ENCODE peak calls at places on chromosomes 11 and 22, in seven cellular contexts. P, D, N, I, S, E and B are unnamed samples.
A peak's percentile ranks its signal among the peaks of the same experiment; 100 is the strongest.

GRCh38 chr11:96075532-96075959 is 151.6 kb upstream of the MTMR2 start:
- DNase-seq in P (no peak), D (no peak), N (no peak), I (no peak), S (no peak), E (no peak), B (no peak)

GRCh38 chr11:74035264-74035663 is 26.4 kb upstream of the UCP3 start:
- DNase-seq in P (no peak), D (no peak), N (no peak), I (no peak), S (no peak), E (no peak), B (no peak)

GRCh38 chr11:3710485-3711259 is 39.5 kb upstream of the CHRNA10 start:
- DNase-seq in P (no peak), D (no peak), N (no peak), I (no peak), S (no peak), E (no peak), B (no peak)

GRCh38 chr11:63619967-63620366 is 5.7 kb upstream of the PLAAT3 start:
- DNase-seq in P (no peak), D (no peak), N (no peak), I (no peak), S (no peak), E (no peak), B (no peak)

GRCh38 chr22:43998865-43999264 is 25.2 kb upstream of the PARVB start:
- DNase-seq in P (no peak), D (no peak), N (no peak), I (no peak), S (peak; percentile 6), E (no peak), B (no peak)

GRCh38 chr22:41240377-41241132 is at the start of gene CHADL:
- DNase-seq in P (no peak), D (no peak), N (peak; percentile 30), I (no peak), S (no peak), E (no peak), B (no peak)

GRCh38 chr11:77967121-77967520 is 27.3 kb downstream of the INTS4 start:
- DNase-seq in P (no peak), D (no peak), N (no peak), I (no peak), S (no peak), E (no peak), B (no peak)

GRCh38 chr11:2913776-2914474 is 15.3 kb downstream of the PHLDA2 start:
- DNase-seq in P (no peak), D (no peak), N (no peak), I (no peak), S (no peak), E (no peak), B (no peak)

GRCh38 chr22:38228326-38228872 is 26.6 kb downstream of the MAFF start:
- DNase-seq in P (no peak), D (no peak), N (no peak), I (no peak), S (no peak), E (no peak), B (no peak)

GRCh38 chr11:25953015-25953414 is 378.9 kb upstream of the ANO3 start:
- DNase-seq in P (no peak), D (no peak), N (no peak), I (no peak), S (no peak), E (no peak), B (no peak)

GRCh38 chr11:111462329-111462728 is 49.9 kb downstream of the BTG4 start:
- DNase-seq in P (no peak), D (no peak), N (no peak), I (no peak), S (no peak), E (no peak), B (no peak)

GRCh38 chr11:62190011-62190410 is at the start of gene SCGB1D1:
- DNase-seq in P (no peak), D (no peak), N (no peak), I (no peak), S (no peak), E (no peak), B (no peak)

GRCh38 chr11:94302806-94303205 is 1.6 kb upstream of the IZUMO1R start:
- DNase-seq in P (no peak), D (no peak), N (no peak), I (no peak), S (no peak), E (no peak), B (no peak)

GRCh38 chr11:86152006-86152862 is 83.3 kb upstream of the PICALM start:
- DNase-seq in P (no peak), D (no peak), N (no peak), I (no peak), S (no peak), E (no peak), B (peak; percentile 55)

GRCh38 chr11:79139900-79140299 is 300.9 kb downstream of the TENM4 start:
- DNase-seq in P (no peak), D (no peak), N (no peak), I (no peak), S (no peak), E (no peak), B (no peak)

GRCh38 chr22:17734197-17734596 is 40.1 kb downstream of the BID start:
- DNase-seq in P (no peak), D (no peak), N (no peak), I (no peak), S (no peak), E (no peak), B (peak; percentile 56)

GRCh38 chr11:114616516-114616915 is 20.9 kb upstream of the NXPE4 start:
- DNase-seq in P (no peak), D (no peak), N (no peak), I (no peak), S (no peak), E (no peak), B (no peak)

GRCh38 chr11:4050137-4050536 is 44.5 kb upstream of the RRM1 start:
- DNase-seq in P (no peak), D (no peak), N (no peak), I (no peak), S (no peak), E (no peak), B (no peak)

DNA sequence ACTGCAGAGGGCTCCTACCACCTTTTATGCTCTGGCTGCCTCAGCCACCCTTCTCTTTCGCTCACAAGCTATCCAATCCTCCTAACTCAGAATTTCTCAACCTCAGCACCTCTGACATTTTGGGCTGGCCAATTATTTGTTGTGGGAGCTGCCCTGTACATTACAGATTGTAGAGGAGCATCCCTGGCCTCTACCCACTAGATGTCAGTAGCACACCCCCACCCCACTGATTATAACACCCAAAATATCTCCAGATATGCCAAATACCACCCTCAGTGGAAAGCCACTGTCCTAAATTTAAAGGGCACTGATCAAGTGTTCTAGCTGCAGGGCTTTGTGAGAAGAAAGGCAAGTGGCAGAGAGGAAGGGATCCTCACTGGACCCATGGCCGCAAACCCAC is 443.1 kb downstream of the SOX6 start:
- DNase-seq in P (no peak), D (no peak), N (no peak), I (no peak), S (no peak), E (no peak), B (no peak)
- TF ChIP-seq CTCF in P (no peak), D (no peak), N (no peak), I (no peak), S (no peak), E (no peak), B (no peak)

DNA sequence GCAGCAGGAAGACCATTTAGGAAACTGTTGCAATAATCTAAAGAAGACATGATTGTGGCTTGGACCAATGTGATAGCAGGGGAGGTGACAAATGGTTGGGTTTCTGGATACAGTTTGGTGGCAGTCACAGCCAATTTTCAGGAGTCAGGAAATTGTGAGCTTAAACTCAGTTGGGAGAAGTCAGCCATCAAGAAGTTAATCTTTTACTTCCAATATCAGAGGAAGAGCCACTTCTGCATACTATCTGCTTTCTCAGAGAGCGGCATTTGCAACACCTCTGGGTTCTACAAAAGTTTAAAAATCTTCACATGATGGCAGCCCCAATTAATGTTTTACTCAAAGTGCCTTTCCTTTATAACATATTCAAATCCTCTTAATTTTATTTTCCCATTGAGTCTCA is 33.7 kb upstream of the PDE3B start:
- DNase-seq in P (no peak), D (no peak), N (no peak), I (no peak), S (no peak), E (no peak), B (no peak)
- TF ChIP-seq CTCF in P (no peak), D (no peak), N (no peak), I (no peak), S (no peak), E (no peak), B (no peak)

GRCh38 chr22:30079952-30080533 is at the start of gene HORMAD2:
- DNase-seq in P (no peak), D (no peak), N (peak; percentile 96), I (no peak), S (peak; percentile 67), E (peak; percentile 48), B (peak; percentile 33)
- TF ChIP-seq CTCF in P (no peak), D (no peak), N (no peak), I (no peak), S (no peak), E (no peak), B (no peak)

GRCh38 chr22:26359156-26359555 is 69.9 kb upstream of the ASPHD2 start:
- DNase-seq in P (no peak), D (no peak), N (no peak), I (no peak), S (no peak), E (no peak), B (no peak)

GRCh38 chr22:26360169-26360885 is 68.7 kb upstream of the ASPHD2 start:
- DNase-seq in P (peak; percentile 35), D (peak; percentile 57), N (peak; percentile 81), I (peak; percentile 77), S (peak; percentile 50), E (peak; percentile 72), B (peak; percentile 84)

GRCh38 chr22:26362471-26362870 is 66.6 kb upstream of the ASPHD2 start:
- DNase-seq in P (no peak), D (no peak), N (no peak), I (no peak), S (no peak), E (no peak), B (no peak)

GRCh38 chr22:26367402-26368245 is 61.4 kb upstream of the ASPHD2 start:
- DNase-seq in P (no peak), D (no peak), N (peak; percentile 74), I (no peak), S (no peak), E (peak; percentile 59), B (peak; percentile 59)

DNA sequence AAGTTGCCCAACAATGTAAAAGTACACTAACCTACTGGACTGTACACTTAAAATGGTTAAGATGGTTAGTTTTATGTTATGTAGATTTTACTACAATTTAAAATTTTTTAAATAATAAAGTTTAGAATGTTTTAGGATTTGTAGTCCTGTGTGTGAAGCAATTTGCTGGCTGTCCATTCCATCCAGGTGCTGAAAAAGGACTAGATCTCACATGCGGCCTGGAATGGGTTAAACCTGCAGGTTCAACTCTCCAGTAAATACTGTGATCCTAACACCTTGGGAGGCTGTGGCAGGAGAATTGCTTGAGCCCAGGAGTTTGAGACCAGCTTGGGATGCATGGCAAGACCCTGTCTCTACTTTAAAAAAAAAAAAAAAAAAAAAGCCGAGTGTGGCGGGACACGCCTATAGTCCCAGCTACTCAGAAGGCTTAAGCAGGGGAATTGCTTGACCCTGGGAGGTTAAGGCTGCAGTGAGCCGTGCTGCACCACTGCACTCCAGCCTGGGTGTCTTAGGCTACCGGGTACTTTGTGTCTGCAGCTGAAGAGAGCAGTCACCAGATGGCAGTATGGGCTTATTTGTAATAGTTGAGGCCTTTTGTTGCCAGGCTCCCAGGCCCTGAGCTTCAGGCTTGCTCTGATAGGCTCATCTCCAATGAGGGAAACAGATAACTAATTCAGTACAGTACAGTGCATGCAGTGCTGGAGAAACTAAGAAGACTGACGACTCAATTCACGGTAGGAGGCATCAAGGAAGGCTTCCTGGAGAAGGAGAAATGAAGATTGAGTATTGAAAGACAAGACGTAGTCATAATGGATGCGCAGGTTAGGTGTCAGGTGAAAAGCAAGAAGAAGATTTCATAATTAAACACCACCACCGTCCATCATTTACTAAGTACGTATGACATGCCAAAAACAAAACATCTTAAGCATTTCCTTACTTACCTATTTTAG is 64.7 kb upstream of the ASPHD2 start:
- DNase-seq in P (peak; percentile 34), D (peak; percentile 21), N (peak; percentile 79), I (no peak), S (peak; percentile 51), E (peak; percentile 70), B (peak; percentile 88)
- TF ChIP-seq CTCF in P (peak; percentile 15), D (peak; percentile 32), N (peak; percentile 47), I (peak; percentile 32), S (peak; percentile 60), E (peak; percentile 39), B (peak; percentile 80)